ENCODE peak calls at places on chromosomes 12 and 14, in six cellular contexts. Z, E, B, S, D and C are unnamed samples.

GRCh38 chr12:81835783-81836182 is 76.6 kb upstream of the PPFIA2 start:
- DNase-seq in Z (no peak), E (no peak), B (no peak), S (no peak), D (no peak), C (no peak)

GRCh38 chr14:64417042-64417770 is 29.1 kb downstream of the MTHFD1 start:
- DNase-seq in Z (no peak), E (no peak), B (no peak), S (peak; percentile 47), D (peak; percentile 47), C (no peak)

GRCh38 chr12:114221136-114221838 is 184.7 kb downstream of the TBX5 start:
- DNase-seq in Z (no peak), E (no peak), B (no peak), S (peak; percentile 64), D (no peak), C (no peak)

GRCh38 chr14:60648169-60648933 is 926 bp downstream of the SIX1 start:
- DNase-seq in Z (no peak), E (peak; percentile 24), B (peak; percentile 18), S (peak; percentile 30), D (no peak), C (no peak)

GRCh38 chr14:71399057-71399487 is 491.8 kb downstream of the PCNX1 start:
- DNase-seq in Z (no peak), E (no peak), B (no peak), S (no peak), D (no peak), C (no peak)

GRCh38 chr12:51590347-51591019 is 550 bp upstream of the SCN8A start:
- DNase-seq in Z (peak; percentile 14), E (peak; percentile 20), B (peak; percentile 76), S (peak; percentile 64), D (peak; percentile 80), C (peak; percentile 57)

GRCh38 chr12:89603678-89604077 is 77.8 kb upstream of the POC1B start:
- DNase-seq in Z (no peak), E (no peak), B (no peak), S (no peak), D (no peak), C (no peak)

GRCh38 chr14:64873506-64874220 is 6.0 kb downstream of the SPTB start:
- DNase-seq in Z (no peak), E (no peak), B (peak; percentile 3), S (no peak), D (no peak), C (no peak)

GRCh38 chr14:86357119-86357518 is 827.2 kb downstream of the FLRT2 start:
- DNase-seq in Z (no peak), E (no peak), B (no peak), S (no peak), D (no peak), C (no peak)

GRCh38 chr12:62256408-62257079 is 3.7 kb upstream of the USP15 start:
- DNase-seq in Z (no peak), E (no peak), B (no peak), S (peak; percentile 28), D (no peak), C (no peak)

GRCh38 chr12:91533366-91533765 is 350.7 kb upstream of the DCN start:
- DNase-seq in Z (no peak), E (no peak), B (no peak), S (no peak), D (no peak), C (no peak)

GRCh38 chr14:34302654-34303053 is 159.4 kb downstream of the SPTSSA start:
- DNase-seq in Z (no peak), E (no peak), B (no peak), S (no peak), D (no peak), C (no peak)

GRCh38 chr12:69007166-69007857 is 74.3 kb upstream of the CPM start:
- DNase-seq in Z (no peak), E (peak; percentile 76), B (peak; percentile 73), S (peak; percentile 94), D (peak; percentile 81), C (peak; percentile 40)

GRCh38 chr12:73445658-73446324 is 1091.8 kb upstream of the ATXN7L3B start:
- DNase-seq in Z (no peak), E (no peak), B (no peak), S (no peak), D (no peak), C (no peak)

GRCh38 chr12:117192057-117192456 is 1.8 kb upstream of the FBXO21 start:
- DNase-seq in Z (no peak), E (no peak), B (no peak), S (peak; percentile 57), D (no peak), C (no peak)

GRCh38 chr12:120381752-120382419 is 12.9 kb upstream of the MSI1 start:
- DNase-seq in Z (no peak), E (no peak), B (no peak), S (peak; percentile 16), D (peak; percentile 16), C (no peak)

GRCh38 chr14:57480044-57480443 is 13.6 kb downstream of the CCDC198 start:
- DNase-seq in Z (no peak), E (no peak), B (peak; percentile 39), S (peak; percentile 56), D (peak; percentile 21), C (peak; percentile 16)

GRCh38 chr14:77059276-77059934 is 30.9 kb upstream of the IRF2BPL start:
- DNase-seq in Z (peak; percentile 49), E (peak; percentile 74), B (peak; percentile 93), S (peak; percentile 97), D (peak; percentile 95), C (peak; percentile 42)

GRCh38 chr12:46664771-46665287 is 161.0 kb downstream of the SLC38A4 start:
- DNase-seq in Z (peak; percentile 52), E (peak; percentile 94), B (peak; percentile 84), S (peak; percentile 96), D (peak; percentile 90), C (peak; percentile 67)

GRCh38 chr12:51905507-51906438 is 1.5 kb upstream of the ACVRL1 start:
- DNase-seq in Z (peak; percentile 91), E (no peak), B (peak; percentile 91), S (peak; percentile 81), D (peak; percentile 73), C (peak; percentile 42)

GRCh38 chr12:131454418-131455217 is 256.3 kb upstream of the SFSWAP start:
- DNase-seq in Z (no peak), E (peak; percentile 54), B (peak; percentile 22), S (peak; percentile 5), D (no peak), C (no peak)

GRCh38 chr12:131455218-131455506 is 255.7 kb upstream of the SFSWAP start:
- DNase-seq in Z (no peak), E (no peak), B (no peak), S (no peak), D (no peak), C (no peak)

GRCh38 chr12:131455581-131456110 is 255.2 kb upstream of the SFSWAP start:
- DNase-seq in Z (no peak), E (no peak), B (no peak), S (no peak), D (no peak), C (no peak)

GRCh38 chr12:131449027-131449426 is 261.9 kb upstream of the SFSWAP start:
- DNase-seq in Z (no peak), E (no peak), B (no peak), S (no peak), D (no peak), C (no peak)

GRCh38 chr12:131452444-131452860 is 258.4 kb upstream of the SFSWAP start:
- DNase-seq in Z (no peak), E (no peak), B (no peak), S (no peak), D (no peak), C (no peak)
- TF ChIP-seq CTCF in Z (no peak), E (peak; percentile 5), B (no peak), S (no peak), D (no peak), C (no peak)

GRCh38 chr12:49094966-49095365 is 365 bp upstream of the DHH start:
- DNase-seq in Z (no peak), E (no peak), B (no peak), S (no peak), D (no peak), C (no peak)

GRCh38 chr12:49092086-49092815 is 2.4 kb downstream of the DHH start:
- DNase-seq in Z (peak; percentile 66), E (peak; percentile 57), B (no peak), S (peak; percentile 41), D (no peak), C (no peak)

GRCh38 chr12:49092816-49093406 is 1.7 kb downstream of the DHH start:
- DNase-seq in Z (no peak), E (no peak), B (no peak), S (no peak), D (no peak), C (no peak)

GRCh38 chr12:49094104-49094948 is at the start of gene DHH:
- DNase-seq in Z (peak; percentile 43), E (no peak), B (no peak), S (no peak), D (no peak), C (no peak)

DNA sequence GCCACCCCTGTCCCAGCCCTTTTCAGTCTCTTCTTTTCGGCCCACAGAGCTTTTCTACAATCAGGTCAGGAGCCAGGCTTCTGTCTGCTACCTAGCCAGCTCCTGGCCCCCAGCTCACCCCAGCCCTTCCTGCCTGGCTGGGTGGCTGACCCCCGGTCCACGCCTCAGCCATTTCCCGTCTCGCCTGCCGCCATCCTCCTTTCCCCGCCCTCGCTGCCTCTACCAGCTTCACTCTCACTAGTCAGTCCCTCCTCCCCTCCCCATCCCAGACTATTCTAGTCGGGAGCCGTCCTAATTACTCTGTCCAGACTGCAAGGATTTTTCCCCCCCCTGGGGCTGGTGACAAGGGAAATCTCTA is 876 bp downstream of the DHH start:
- DNase-seq in Z (no peak), E (no peak), B (no peak), S (no peak), D (no peak), C (no peak)
- TF ChIP-seq CTCF in Z (no peak), E (no peak), B (no peak), S (no peak), D (no peak), C (no peak)

GRCh38 chr14:104341532-104342434 is 203.4 kb downstream of the KIF26A start:
- DNase-seq in Z (peak; percentile 12), E (peak; percentile 79), B (peak; percentile 11), S (peak; percentile 9), D (no peak), C (no peak)
- TF ChIP-seq CTCF in Z (peak; percentile 8), E (peak; percentile 31), B (peak; percentile 10), S (no peak), D (no peak), C (no peak)

GRCh38 chr14:23895480-23895879 is 58.1 kb upstream of the DHRS4 start:
- DNase-seq in Z (no peak), E (no peak), B (no peak), S (peak; percentile 2), D (no peak), C (no peak)
- TF ChIP-seq CTCF in Z (no peak), E (no peak), B (peak; percentile 18), S (no peak), D (no peak), C (no peak)

GRCh38 chr12:101697197-101697929 is at the start of gene CHPT1:
- DNase-seq in Z (peak; percentile 59), E (peak; percentile 43), B (peak; percentile 16), S (peak; percentile 19), D (peak; percentile 23), C (no peak)

GRCh38 chr12:101696477-101697196 is 803 bp upstream of the CHPT1 start:
- DNase-seq in Z (peak; percentile 24), E (peak; percentile 2), B (peak; percentile 36), S (peak; percentile 20), D (no peak), C (no peak)

GRCh38 chr12:101697930-101698781 is 716 bp downstream of the CHPT1 start:
- DNase-seq in Z (peak; percentile 46), E (peak; percentile 41), B (peak; percentile 40), S (peak; percentile 34), D (peak; percentile 29), C (no peak)

GRCh38 chr12:101700299-101700820 is 2.9 kb downstream of the CHPT1 start:
- DNase-seq in Z (no peak), E (no peak), B (no peak), S (no peak), D (no peak), C (no peak)

GRCh38 chr12:101698782-101699347 is 1.4 kb downstream of the CHPT1 start:
- DNase-seq in Z (no peak), E (peak; percentile 12), B (no peak), S (peak; percentile 27), D (peak; percentile 13), C (no peak)
- TF ChIP-seq CTCF in Z (peak; percentile 9), E (no peak), B (peak; percentile 44), S (peak; percentile 38), D (peak; percentile 25), C (peak; percentile 28)